ENCODE peak calls at places on chromosomes 13 and 19, in five cellular contexts. L is SK-N-SH, T is stomach, P is transverse colon, H is K562. W is an unnamed sample.

GRCh38 chr13:20418953-20419352 is 106.7 kb downstream of the CRYL1 start:
- DNase-seq in L (no peak), T (no peak), P (no peak), H (no peak), W (no peak)

GRCh38 chr19:13103961-13104847 is 1.5 kb upstream of the LYL1 start:
- DNase-seq in L (peak; percentile 81), T (peak; percentile 45), P (peak; percentile 76), H (peak; percentile 82), W (peak; percentile 86)

GRCh38 chr13:109725297-109725696 is 61.1 kb downstream of the IRS2 start:
- DNase-seq in L (no peak), T (no peak), P (no peak), H (no peak), W (no peak)

GRCh38 chr13:77067519-77067918 is 40.6 kb upstream of the FBXL3 start:
- DNase-seq in L (no peak), T (no peak), P (no peak), H (no peak), W (no peak)

GRCh38 chr13:25899952-25900351 is 151.9 kb downstream of the SHISA2 start:
- DNase-seq in L (no peak), T (no peak), P (no peak), H (no peak), W (no peak)

GRCh38 chr13:95713651-95714050 is 36.7 kb downstream of the DNAJC3 start:
- DNase-seq in L (no peak), T (no peak), P (no peak), H (no peak), W (no peak)

GRCh38 chr19:43687660-43687997 is 17.7 kb upstream of the PLAUR start:
- DNase-seq in L (no peak), T (no peak), P (no peak), H (no peak), W (no peak)

GRCh38 chr19:29860492-29860891 is 48.7 kb downstream of the CCNE1 start:
- DNase-seq in L (no peak), T (no peak), P (no peak), H (peak; percentile 46), W (no peak)

GRCh38 chr13:88339271-88339741 is 668.1 kb downstream of the SLITRK5 start:
- DNase-seq in L (no peak), T (no peak), P (peak; percentile 51), H (no peak), W (no peak)

GRCh38 chr13:99303863-99304521 is 3.2 kb downstream of the GPR183 start:
- DNase-seq in L (no peak), T (no peak), P (peak; percentile 34), H (no peak), W (no peak)

GRCh38 chr13:105702441-105702840 is 833.0 kb downstream of the EFNB2 start:
- DNase-seq in L (no peak), T (no peak), P (no peak), H (no peak), W (no peak)

GRCh38 chr19:58554494-58555368 is at the start of gene CHMP2A:
- DNase-seq in L (peak; percentile 96), T (peak; percentile 99), P (peak; percentile 99), H (peak; percentile 98), W (peak; percentile 100)

GRCh38 chr13:78040431-78040830 is 121.8 kb upstream of the EDNRB start:
- DNase-seq in L (no peak), T (no peak), P (no peak), H (no peak), W (no peak)

GRCh38 chr13:41061914-41062837 is 867 bp downstream of the WBP4 start:
- DNase-seq in L (no peak), T (no peak), P (no peak), H (no peak), W (no peak)
- TF ChIP-seq POLR2AphosphoS5 in L (no peak), T (no peak), P (no peak), H (no peak), W (no peak)

GRCh38 chr19:7292352-7292949 is 1.8 kb downstream of the INSR start:
- DNase-seq in L (no peak), T (no peak), P (no peak), H (no peak), W (no peak)
- H3K4me1 ChIP-seq in L (peaks cover 11% of the 10 kb centered on the region), T (peaks cover 60% of the 10 kb centered on the region), P (peaks cover 7% of the 10 kb centered on the region), H (peaks cover 17% of the 10 kb centered on the region), W (no peaks in the 10 kb centered on the region)

GRCh38 chr19:50420808-50421207 is 2.1 kb downstream of the SPIB start:
- DNase-seq in L (no peak), T (no peak), P (no peak), H (no peak), W (no peak)

GRCh38 chr19:50418186-50419021 is at the start of gene SPIB:
- DNase-seq in L (no peak), T (no peak), P (no peak), H (no peak), W (no peak)

GRCh38 chr19:50419022-50419579 is 363 bp downstream of the SPIB start:
- DNase-seq in L (no peak), T (no peak), P (no peak), H (no peak), W (no peak)

GRCh38 chr19:50420127-50420526 is 1.4 kb downstream of the SPIB start:
- DNase-seq in L (no peak), T (no peak), P (no peak), H (no peak), W (no peak)

GRCh38 chr19:50419580-50420035 is 870 bp downstream of the SPIB start:
- DNase-seq in L (no peak), T (no peak), P (no peak), H (no peak), W (no peak)
- H3K4me3 ChIP-seq in L (no peak overlapping the region), T (no peak overlapping the region), P (peak overlapping the region; percentile 22), H (no peak overlapping the region), W (no peak overlapping the region)

GRCh38 chr19:56120371-56121179 is 520 bp downstream of the ZNF787 start:
- DNase-seq in L (peak; percentile 95), T (peak; percentile 77), P (peak; percentile 89), H (peak; percentile 89), W (peak; percentile 83)
- TF ChIP-seq POLR2AphosphoS5 in L (peak; percentile 57), T (peak; percentile 72), P (peak; percentile 83), H (peak; percentile 49), W (peak; percentile 49)

DNA sequence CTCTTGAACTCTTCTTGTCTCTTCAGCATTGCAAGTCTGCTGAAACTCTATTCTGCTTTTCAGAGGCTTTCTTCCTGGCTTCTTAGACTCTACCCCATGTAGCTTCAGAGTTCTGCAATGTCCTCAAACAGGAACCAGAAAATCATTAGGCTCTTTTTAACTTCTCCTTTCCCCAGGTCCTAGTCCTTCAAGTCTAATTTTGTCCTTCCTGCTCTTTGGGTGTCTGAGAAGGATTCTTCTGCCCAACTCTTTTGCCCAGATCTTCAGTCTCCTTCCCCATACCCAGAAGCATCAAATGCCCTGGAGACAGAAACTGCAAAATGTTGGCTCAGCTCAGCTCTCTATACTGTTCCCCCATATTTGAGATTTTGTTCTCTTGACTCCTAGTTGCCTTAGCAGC is 50.0 kb upstream of the CALM3 start:
- DNase-seq in L (no peak), T (no peak), P (no peak), H (no peak), W (no peak)
- H3K4me1 ChIP-seq in L (no peaks in the 10 kb centered on the region), T (no peaks in the 10 kb centered on the region), P (no peaks in the 10 kb centered on the region), H (no peaks in the 10 kb centered on the region), W (no peaks in the 10 kb centered on the region)

DNA sequence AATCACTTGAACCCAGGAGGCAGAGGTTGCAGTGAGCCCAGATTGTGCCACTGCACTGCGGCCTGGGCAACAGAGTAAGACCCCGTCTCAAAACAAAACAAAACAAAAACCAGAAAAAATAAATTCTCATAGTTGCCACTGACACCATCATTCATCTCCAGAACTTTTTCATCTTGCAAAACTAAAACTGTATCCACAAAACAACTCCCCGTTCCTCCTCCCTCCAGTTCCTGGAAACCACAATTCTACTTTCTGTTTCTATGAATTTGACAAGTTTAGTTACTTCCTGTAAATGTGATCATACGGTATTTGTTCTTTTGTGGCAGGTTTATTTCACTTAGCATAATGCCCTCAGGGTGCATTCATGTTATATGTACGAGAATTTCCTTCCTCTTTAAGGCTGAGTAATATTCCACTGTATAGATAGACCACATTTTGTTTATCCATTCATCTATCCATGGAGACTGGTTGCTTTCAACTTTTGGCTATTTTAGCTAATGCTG is 13.2 kb upstream of the ADGRE5 start:
- DNase-seq in L (no peak), T (no peak), P (no peak), H (no peak), W (no peak)
- H3K4me3 ChIP-seq in L (no peak overlapping the region), T (no peak overlapping the region), P (no peak overlapping the region), H (no peak overlapping the region), W (no peak overlapping the region)